ENCODE peak calls at places on chromosomes 12 and 14, in six cellular contexts. K, O, X, U, Y and D are unnamed samples.

GRCh38 chr12:79692249-79692619 is 1.5 kb upstream of the PAWR start:
- DNase-seq in Y (no peak), U (no peak), O (no peak), X (peak), K (no peak), D (no peak)

GRCh38 chr14:90451443-90451842 is 54.6 kb downstream of the CALM1 start:
- DNase-seq in O (no peak), U (no peak), K (no peak), Y (no peak), X (no peak), D (no peak)

GRCh38 chr12:89245090-89245489 is 107.2 kb downstream of the DUSP6 start:
- DNase-seq in Y (peak), O (peak), K (no peak), U (no peak), X (peak), D (no peak)

GRCh38 chr14:80634106-80634758 is 307.3 kb downstream of the CEP128 start:
- DNase-seq in K (no peak), U (no peak), O (no peak), Y (peak), X (no peak), D (no peak)

GRCh38 chr12:110039085-110039807 is 9.1 kb downstream of the C12orf76 start:
- DNase-seq in X (peak), K (no peak), O (peak), Y (peak), U (no peak), D (peak)

GRCh38 chr12:56634242-56634836 is 4.2 kb upstream of the BAZ2A start:
- DNase-seq in O (peak), U (peak), X (no peak), Y (peak), K (peak), D (peak)

GRCh38 chr12:130031571-130032189 is 127.9 kb upstream of the TMEM132D start:
- DNase-seq in U (no peak), K (peak), Y (peak), O (peak), X (no peak), D (peak)

GRCh38 chr14:103651585-103651984 is 22.6 kb downstream of the KLC1 start:
- DNase-seq in K (no peak), O (no peak), X (no peak), U (no peak), Y (no peak), D (no peak)

GRCh38 chr12:115222220-115222619 is 538.2 kb upstream of the TBX3 start:
- DNase-seq in K (no peak), O (no peak), Y (no peak), U (no peak), X (no peak), D (no peak)

GRCh38 chr12:104674083-104674482 is 217.3 kb downstream of the CHST11 start:
- DNase-seq in U (no peak), X (no peak), K (no peak), O (no peak), Y (no peak), D (no peak)

GRCh38 chr12:108340037-108340436 is 926 bp upstream of the CMKLR1 start:
- DNase-seq in K (no peak), O (no peak), X (no peak), U (no peak), Y (no peak), D (no peak)

DNA sequence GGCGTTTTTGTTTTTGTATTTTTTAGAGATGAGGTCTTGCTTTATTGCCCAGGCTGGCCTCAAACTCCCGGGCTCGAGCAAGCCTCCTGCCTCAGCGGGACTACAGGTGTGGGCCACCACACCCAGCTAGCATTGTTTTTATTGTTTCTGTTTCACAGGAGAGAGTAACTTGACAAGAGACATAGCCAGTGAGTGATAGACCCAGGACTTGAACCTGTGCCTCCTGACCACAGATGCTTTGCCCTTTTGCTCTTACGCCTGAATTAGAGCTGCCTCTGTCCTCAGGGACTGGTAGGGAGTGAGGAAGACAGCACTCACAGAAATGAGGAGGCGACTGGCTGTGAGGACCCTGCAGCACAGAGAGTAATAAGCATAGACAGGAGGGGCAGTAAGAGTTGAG is 2.3 kb downstream of the EVL start:
- DNase-seq in X (no peak), O (no peak), K (no peak), U (no peak), Y (no peak), D (peak)
- H3K4me3 ChIP-seq in X (no peak), O (peak), K (no peak), U (no peak), Y (no peak), D (peak)

DNA sequence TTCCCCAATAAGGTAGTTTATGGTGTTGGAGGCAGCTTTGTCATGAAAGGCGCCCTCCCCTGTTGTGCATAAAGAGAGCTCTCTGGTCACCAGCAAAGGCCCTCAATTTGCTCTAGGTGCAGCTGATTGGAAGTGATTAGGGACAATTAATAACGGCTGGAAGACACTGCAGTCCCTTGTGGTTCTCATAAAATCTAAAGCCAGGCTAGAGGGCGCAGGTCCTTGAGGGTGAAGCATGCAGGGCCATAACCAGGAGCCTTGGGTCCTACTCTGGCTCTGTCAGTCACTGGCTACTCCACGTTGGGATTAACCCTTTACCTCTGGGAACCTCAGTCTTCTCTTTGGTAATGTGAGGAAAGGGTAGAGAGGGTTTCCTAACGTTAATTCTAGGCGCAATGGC is 1.9 kb downstream of the DAAM1 start:
- DNase-seq in Y (peak), X (no peak), O (no peak), U (peak), K (no peak), D (peak)
- TF ChIP-seq CTCF in Y (no peak), X (no peak), O (no peak), U (peak), K (no peak), D (peak)

GRCh38 chr14:105168093-105168420 is 519 bp downstream of the JAG2 start:
- DNase-seq in K (no peak), X (no peak), U (no peak), Y (no peak), O (no peak), D (no peak)

GRCh38 chr14:105166571-105167302 is 1.8 kb downstream of the JAG2 start:
- DNase-seq in U (no peak), X (no peak), O (no peak), K (no peak), Y (no peak), D (no peak)

GRCh38 chr14:105168979-105169507 is 467 bp upstream of the JAG2 start:
- DNase-seq in U (peak), Y (peak), X (no peak), K (peak), O (peak), D (peak)

GRCh38 chr14:105168496-105168978 is at the start of gene JAG2:
- DNase-seq in O (peak), Y (peak), K (no peak), U (peak), X (no peak), D (peak)

DNA sequence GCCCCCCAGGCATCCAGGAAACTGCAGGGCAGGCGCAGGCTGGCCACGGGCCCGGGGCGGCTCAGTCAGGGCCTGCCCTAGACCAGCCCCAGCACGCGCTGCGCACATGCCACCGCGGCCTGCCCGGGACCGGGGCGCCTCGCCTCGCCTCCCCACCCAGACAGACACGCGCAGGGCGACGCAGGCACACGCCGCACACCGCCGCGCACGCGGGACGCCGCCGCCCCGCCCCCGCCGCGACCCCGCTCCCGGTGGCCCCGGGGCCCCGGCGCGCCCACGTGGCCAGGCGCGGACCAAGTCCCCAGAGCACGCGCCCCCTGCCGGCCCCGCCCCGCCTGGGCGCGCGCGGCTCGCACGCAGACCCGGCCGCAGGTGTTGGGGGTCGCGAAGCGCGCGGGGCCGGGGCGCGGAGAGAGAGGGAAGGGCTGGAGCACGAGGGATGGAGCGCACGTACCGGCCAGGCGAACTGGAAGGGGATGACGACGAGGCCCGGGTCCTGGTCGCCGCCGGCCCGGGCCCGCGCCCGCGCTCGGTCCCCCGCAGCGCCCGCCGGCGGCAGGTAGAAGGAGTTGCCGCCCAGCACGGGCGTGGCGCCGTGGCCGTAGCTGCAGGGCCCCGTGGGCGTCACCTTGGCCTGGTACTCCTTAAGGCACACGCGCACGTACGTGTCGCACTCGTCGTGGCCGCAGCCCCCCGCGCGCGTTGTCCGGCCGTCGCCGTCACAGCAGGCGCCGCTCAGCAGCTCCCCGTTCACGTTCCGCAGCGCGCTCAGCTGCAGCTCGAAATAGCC is 1.1 kb downstream of the JAG2 start:
- DNase-seq in X (no peak), Y (peak), U (no peak), O (no peak), K (no peak), D (peak)
- H3K4me3 ChIP-seq in X (no peak), Y (no peak), U (peak), O (no peak), K (peak), D (no peak)

DNA sequence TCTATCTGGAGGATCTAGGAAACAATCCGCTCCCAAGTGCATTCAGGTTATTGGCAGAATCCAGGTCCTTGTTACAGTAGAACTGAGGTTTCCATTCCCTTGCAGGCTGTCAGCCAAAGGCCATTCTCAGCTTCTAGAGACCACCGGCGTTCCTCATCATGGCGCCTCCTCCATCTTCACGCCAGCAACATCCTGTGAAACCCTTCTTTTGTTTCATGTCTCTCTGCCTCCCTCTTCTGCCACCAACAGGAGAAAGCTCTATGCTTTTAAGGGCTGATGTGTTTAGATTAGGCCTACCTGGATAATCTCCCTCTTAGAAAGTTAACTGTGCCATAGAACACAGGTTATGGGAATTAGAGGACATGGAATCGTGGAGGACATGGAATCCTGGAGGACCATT is 133.0 kb upstream of the RASSF8 start:
- DNase-seq in O (no peak), Y (peak), K (no peak), U (no peak), X (no peak), D (no peak)
- TF ChIP-seq CTCF in O (no peak), Y (peak), K (peak), U (no peak), X (peak), D (peak)

GRCh38 chr14:65231286-65231980 is 129.1 kb upstream of the MAX start:
- DNase-seq in Y (no peak), O (no peak), K (no peak), X (no peak), U (no peak), D (no peak)

GRCh38 chr14:65229431-65230286 is 127.3 kb upstream of the MAX start:
- DNase-seq in U (peak), O (peak), X (peak), K (peak), Y (peak), D (peak)

GRCh38 chr14:65228956-65229355 is 126.6 kb upstream of the MAX start:
- DNase-seq in Y (no peak), X (no peak), K (no peak), U (no peak), O (no peak), D (no peak)

GRCh38 chr14:65228436-65228835 is 126.1 kb upstream of the MAX start:
- DNase-seq in X (no peak), O (no peak), K (no peak), U (no peak), Y (no peak), D (peak)

DNA sequence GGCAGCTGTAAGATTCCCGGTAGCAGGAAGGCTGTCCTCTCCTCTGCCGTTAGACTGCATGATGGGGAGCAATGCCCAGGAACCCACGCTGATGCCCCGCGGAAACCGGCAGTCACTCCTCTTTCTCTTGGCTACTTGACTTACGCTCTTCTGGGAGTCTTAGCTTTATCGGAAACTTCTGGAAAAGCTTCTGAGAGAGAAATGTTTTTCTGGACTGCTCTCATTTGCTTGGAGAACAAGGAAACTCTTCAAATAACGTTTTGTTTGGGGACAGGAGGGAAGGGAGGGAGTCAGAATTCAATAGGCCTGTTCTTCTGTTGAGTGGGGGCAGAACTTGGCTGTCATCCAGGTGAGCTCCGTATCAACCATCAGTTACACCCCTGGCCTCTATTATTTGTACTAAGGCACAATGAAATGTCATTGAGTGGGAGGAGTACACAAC is 128.0 kb upstream of the MAX start:
- DNase-seq in X (no peak), U (peak), K (no peak), Y (no peak), O (no peak), D (no peak)
- H3K4me3 ChIP-seq in X (no peak), U (peak), K (no peak), Y (peak), O (peak), D (peak)

DNA sequence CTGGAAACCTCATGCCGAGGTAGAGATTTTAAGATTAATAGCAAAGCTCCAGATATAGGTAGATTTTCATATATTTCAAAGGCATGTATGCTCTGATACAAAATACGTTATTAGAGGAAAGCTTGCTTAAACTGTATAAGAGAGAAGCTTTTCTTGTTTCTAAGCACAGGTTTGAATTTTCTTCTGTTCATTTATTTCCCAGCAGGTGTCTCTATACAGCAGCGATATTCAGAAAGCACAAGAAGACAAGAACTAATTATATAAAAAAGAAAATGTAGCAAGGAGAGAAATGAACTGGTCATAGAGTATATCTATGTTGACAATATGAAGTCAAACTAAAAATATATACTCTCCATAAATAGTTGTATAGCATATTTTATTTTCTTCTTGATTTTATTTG is 307.4 kb upstream of the NOVA1 start:
- DNase-seq in K (no peak), X (no peak), Y (no peak), U (no peak), O (no peak), D (no peak)
- TF ChIP-seq CTCF in K (no peak), X (no peak), Y (no peak), U (no peak), O (no peak), D (no peak)

GRCh38 chr12:97164936-97165335 is 257.9 kb downstream of the NEDD1 start:
- DNase-seq in U (no peak), O (no peak), K (no peak), Y (no peak), X (no peak), D (no peak)

GRCh38 chr12:97160277-97160676 is 253.2 kb downstream of the NEDD1 start:
- DNase-seq in Y (no peak), O (no peak), X (no peak), U (no peak), K (no peak), D (no peak)

DNA sequence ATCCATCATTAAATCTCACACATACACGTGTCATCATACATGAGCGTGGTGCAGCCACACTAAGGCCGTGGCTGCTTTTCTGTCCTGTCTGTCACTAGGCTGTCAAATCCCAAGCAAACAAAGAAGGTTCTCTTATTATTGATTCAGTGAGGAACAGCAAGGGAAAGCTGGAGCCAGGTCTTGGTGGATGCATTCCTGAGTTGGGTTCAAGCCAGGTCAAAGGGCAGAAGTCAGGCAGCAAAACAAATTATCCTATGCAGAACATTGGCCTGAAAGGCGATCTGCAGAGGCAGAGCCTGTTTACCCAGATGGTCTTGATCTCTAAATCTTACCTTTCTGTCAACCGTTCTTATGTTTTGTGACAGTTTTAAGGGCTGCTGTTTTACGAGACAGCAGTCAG is 252.3 kb downstream of the NEDD1 start:
- DNase-seq in K (no peak), O (no peak), X (no peak), Y (no peak), U (no peak), D (no peak)
- H3K4me3 ChIP-seq in K (no peak), O (no peak), X (no peak), Y (no peak), U (no peak), D (no peak)

GRCh38 chr14:37869633-37870032 is 274.2 kb downstream of the TTC6 start:
- DNase-seq in O (no peak), X (no peak), K (no peak), U (no peak), Y (no peak), D (no peak)
- TF ChIP-seq CTCF in O (no peak), X (no peak), K (no peak), U (no peak), Y (no peak), D (no peak)

DNA sequence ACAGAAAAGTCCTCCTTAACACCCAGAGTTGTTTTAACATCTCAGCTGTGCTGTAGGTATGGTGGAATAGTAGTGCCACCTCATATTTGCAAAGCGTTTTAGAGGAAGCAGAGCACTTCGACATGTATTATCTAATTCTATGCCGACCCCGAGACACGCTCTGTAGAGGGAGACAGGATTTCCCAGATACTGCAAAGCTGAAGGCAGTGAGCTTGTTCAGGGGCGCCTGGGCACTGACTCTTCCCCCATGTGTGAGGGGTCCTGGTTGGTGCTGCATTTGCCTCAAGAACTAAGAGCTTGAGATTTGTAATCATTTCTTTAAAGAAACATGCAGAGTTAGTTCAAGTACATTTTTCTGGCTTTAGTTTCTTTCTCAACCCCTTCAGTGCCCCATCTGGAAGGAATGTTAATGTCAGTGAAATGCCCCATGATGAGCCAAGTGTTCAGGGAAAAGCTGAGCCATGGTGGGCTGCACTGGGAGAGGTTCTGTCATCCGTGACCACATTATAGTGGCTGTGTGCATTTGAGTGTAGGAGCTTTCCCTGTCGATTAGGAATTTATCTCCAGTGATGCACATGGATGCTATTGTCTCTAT is 66.3 kb downstream of the MBIP start:
- DNase-seq in U (no peak), O (no peak), X (peak), Y (peak), K (peak), D (no peak)
- H3K4me3 ChIP-seq in U (no peak), O (no peak), X (no peak), Y (no peak), K (no peak), D (no peak)

DNA sequence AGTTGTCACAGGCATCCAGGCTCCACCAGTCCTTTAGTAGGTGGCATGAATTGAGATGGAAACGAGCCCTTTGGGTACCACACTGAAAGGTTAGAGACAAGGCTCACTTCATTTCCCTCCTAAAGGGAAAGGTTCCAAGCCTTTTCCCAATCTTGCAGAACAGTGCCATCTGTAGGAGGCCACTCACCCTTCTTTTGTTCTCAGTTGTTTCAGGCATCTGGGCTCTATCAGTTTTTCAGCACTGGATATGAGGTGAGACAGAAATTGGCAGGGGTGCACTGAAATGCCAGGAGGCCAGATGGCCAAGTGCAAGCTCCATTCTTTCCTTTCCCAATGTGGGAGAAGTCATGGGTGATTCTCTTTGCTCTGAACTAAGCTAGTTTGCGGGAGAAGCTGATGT is 15.2 kb downstream of the FBXO33 start:
- DNase-seq in X (no peak), K (no peak), Y (peak), O (no peak), U (peak), D (no peak)
- TF ChIP-seq CTCF in X (peak), K (peak), Y (peak), O (no peak), U (peak), D (no peak)